ENCODE peak calls at places on chromosomes 1 and 21, in ten cellular contexts. One of them, this sample, is unnamed. For H3K9me3 and H3K27me3, the result is how much of the 10 kb centered on the place peaks cover.

GRCh38 chr1:98344726-98345125 is 316.8 kb upstream of the SNX7 start:
- DNase-seq in body of pancreas: no peak
- DNase-seq in PC-9: no peak
- DNase-seq in endodermal cell: no peak
- DNase-seq in upper lobe of right lung: no peak
- DNase-seq in CD8-positive, alpha-beta memory T cell: no peak
- DNase-seq in neural progenitor cell: no peak
- DNase-seq in psoas muscle: no peak
- DNase-seq in heart right ventricle: no peak
- DNase-seq in lower lobe of right lung: no peak
- DNase-seq in this sample: no peak

GRCh38 chr1:155971910-155972809 is 6.2 kb downstream of the ARHGEF2 start:
- DNase-seq in body of pancreas: no peak
- DNase-seq in PC-9: no peak
- DNase-seq in endodermal cell: no peak
- DNase-seq in upper lobe of right lung: no peak
- DNase-seq in CD8-positive, alpha-beta memory T cell: no peak
- DNase-seq in neural progenitor cell: no peak
- DNase-seq in psoas muscle: no peak
- DNase-seq in heart right ventricle: no peak
- DNase-seq in lower lobe of right lung: no peak
- DNase-seq in this sample: no peak

GRCh38 chr21:45064091-45064490 is 10.3 kb upstream of the ADARB1 start:
- DNase-seq in body of pancreas: no peak
- DNase-seq in PC-9: no peak
- DNase-seq in endodermal cell: peak
- DNase-seq in upper lobe of right lung: no peak
- DNase-seq in CD8-positive, alpha-beta memory T cell: no peak
- DNase-seq in neural progenitor cell: peak
- DNase-seq in psoas muscle: no peak
- DNase-seq in heart right ventricle: no peak
- DNase-seq in lower lobe of right lung: no peak
- DNase-seq in this sample: no peak

GRCh38 chr1:36080801-36081200 is 3.1 kb upstream of the TEKT2 start:
- DNase-seq in body of pancreas: no peak
- DNase-seq in PC-9: peak
- DNase-seq in endodermal cell: no peak
- DNase-seq in upper lobe of right lung: no peak
- DNase-seq in CD8-positive, alpha-beta memory T cell: no peak
- DNase-seq in neural progenitor cell: no peak
- DNase-seq in psoas muscle: no peak
- DNase-seq in heart right ventricle: no peak
- DNase-seq in lower lobe of right lung: no peak
- DNase-seq in this sample: no peak

GRCh38 chr1:222916067-222916466 is 101.2 kb downstream of the DISP1 start:
- DNase-seq in body of pancreas: no peak
- DNase-seq in PC-9: no peak
- DNase-seq in endodermal cell: no peak
- DNase-seq in upper lobe of right lung: no peak
- DNase-seq in CD8-positive, alpha-beta memory T cell: no peak
- DNase-seq in neural progenitor cell: no peak
- DNase-seq in psoas muscle: no peak
- DNase-seq in heart right ventricle: no peak
- DNase-seq in lower lobe of right lung: no peak
- DNase-seq in this sample: no peak

GRCh38 chr1:117059334-117059677 is 820 bp upstream of the TTF2 start:
- DNase-seq in body of pancreas: peak
- DNase-seq in PC-9: peak
- DNase-seq in endodermal cell: no peak
- DNase-seq in upper lobe of right lung: peak
- DNase-seq in CD8-positive, alpha-beta memory T cell: peak
- DNase-seq in neural progenitor cell: no peak
- DNase-seq in psoas muscle: peak
- DNase-seq in heart right ventricle: peak
- DNase-seq in lower lobe of right lung: peak
- DNase-seq in this sample: peak

GRCh38 chr1:6473974-6474814 is 8.2 kb upstream of the TNFRSF25 start:
- DNase-seq in body of pancreas: no peak
- DNase-seq in PC-9: no peak
- DNase-seq in endodermal cell: no peak
- DNase-seq in upper lobe of right lung: no peak
- DNase-seq in CD8-positive, alpha-beta memory T cell: no peak
- DNase-seq in neural progenitor cell: no peak
- DNase-seq in psoas muscle: no peak
- DNase-seq in heart right ventricle: no peak
- DNase-seq in lower lobe of right lung: peak
- DNase-seq in this sample: no peak

GRCh38 chr1:94327001-94327685 is 89.8 kb upstream of the ARHGAP29 start:
- DNase-seq in body of pancreas: no peak
- DNase-seq in PC-9: peak
- DNase-seq in endodermal cell: peak
- DNase-seq in upper lobe of right lung: no peak
- DNase-seq in CD8-positive, alpha-beta memory T cell: no peak
- DNase-seq in neural progenitor cell: peak
- DNase-seq in psoas muscle: peak
- DNase-seq in heart right ventricle: peak
- DNase-seq in lower lobe of right lung: peak
- DNase-seq in this sample: peak

GRCh38 chr1:11550664-11551283 is 71.8 kb downstream of the DISP3 start:
- DNase-seq in body of pancreas: peak
- DNase-seq in PC-9: peak
- DNase-seq in endodermal cell: peak
- DNase-seq in upper lobe of right lung: no peak
- DNase-seq in CD8-positive, alpha-beta memory T cell: no peak
- DNase-seq in neural progenitor cell: peak
- DNase-seq in psoas muscle: peak
- DNase-seq in heart right ventricle: peak
- DNase-seq in lower lobe of right lung: no peak
- DNase-seq in this sample: peak

GRCh38 chr1:219773110-219773509 is 155.2 kb downstream of the SLC30A10 start:
- DNase-seq in body of pancreas: no peak
- DNase-seq in PC-9: no peak
- DNase-seq in endodermal cell: no peak
- DNase-seq in upper lobe of right lung: no peak
- DNase-seq in CD8-positive, alpha-beta memory T cell: no peak
- DNase-seq in neural progenitor cell: no peak
- DNase-seq in psoas muscle: no peak
- DNase-seq in heart right ventricle: no peak
- DNase-seq in lower lobe of right lung: no peak
- DNase-seq in this sample: no peak

GRCh38 chr1:179478370-179478769 is 97.4 kb downstream of the NPHS2 start:
- DNase-seq in body of pancreas: no peak
- DNase-seq in PC-9: no peak
- DNase-seq in endodermal cell: no peak
- DNase-seq in upper lobe of right lung: no peak
- DNase-seq in CD8-positive, alpha-beta memory T cell: no peak
- DNase-seq in neural progenitor cell: no peak
- DNase-seq in psoas muscle: no peak
- DNase-seq in heart right ventricle: no peak
- DNase-seq in lower lobe of right lung: no peak
- DNase-seq in this sample: no peak

GRCh38 chr1:179474713-179475112 is 101.0 kb downstream of the NPHS2 start:
- DNase-seq in body of pancreas: no peak
- DNase-seq in PC-9: no peak
- DNase-seq in endodermal cell: no peak
- DNase-seq in upper lobe of right lung: no peak
- DNase-seq in CD8-positive, alpha-beta memory T cell: no peak
- DNase-seq in neural progenitor cell: no peak
- DNase-seq in psoas muscle: no peak
- DNase-seq in heart right ventricle: no peak
- DNase-seq in lower lobe of right lung: no peak
- DNase-seq in this sample: no peak

GRCh38 chr1:179476484-179476883 is 99.3 kb downstream of the NPHS2 start:
- DNase-seq in body of pancreas: no peak
- DNase-seq in PC-9: no peak
- DNase-seq in endodermal cell: no peak
- DNase-seq in upper lobe of right lung: no peak
- DNase-seq in CD8-positive, alpha-beta memory T cell: no peak
- DNase-seq in neural progenitor cell: no peak
- DNase-seq in psoas muscle: no peak
- DNase-seq in heart right ventricle: no peak
- DNase-seq in lower lobe of right lung: no peak
- DNase-seq in this sample: no peak
- H3K9me3 ChIP-seq in body of pancreas: under half
- H3K9me3 ChIP-seq in PC-9: under half
- H3K9me3 ChIP-seq in endodermal cell: half or more
- H3K9me3 ChIP-seq in upper lobe of right lung: under half
- H3K9me3 ChIP-seq in CD8-positive, alpha-beta memory T cell: under half
- H3K9me3 ChIP-seq in neural progenitor cell: under half
- H3K9me3 ChIP-seq in psoas muscle: under half
- H3K9me3 ChIP-seq in heart right ventricle: half or more
- H3K9me3 ChIP-seq in lower lobe of right lung: under half
- H3K9me3 ChIP-seq in this sample: under half

GRCh38 chr1:243268751-243269460 is 13.1 kb downstream of the SDCCAG8 start:
- DNase-seq in body of pancreas: no peak
- DNase-seq in PC-9: no peak
- DNase-seq in endodermal cell: peak
- DNase-seq in upper lobe of right lung: no peak
- DNase-seq in CD8-positive, alpha-beta memory T cell: no peak
- DNase-seq in neural progenitor cell: peak
- DNase-seq in psoas muscle: no peak
- DNase-seq in heart right ventricle: no peak
- DNase-seq in lower lobe of right lung: no peak
- DNase-seq in this sample: no peak

GRCh38 chr1:243267346-243268283 is 11.8 kb downstream of the SDCCAG8 start:
- DNase-seq in body of pancreas: no peak
- DNase-seq in PC-9: no peak
- DNase-seq in endodermal cell: no peak
- DNase-seq in upper lobe of right lung: peak
- DNase-seq in CD8-positive, alpha-beta memory T cell: no peak
- DNase-seq in neural progenitor cell: peak
- DNase-seq in psoas muscle: no peak
- DNase-seq in heart right ventricle: no peak
- DNase-seq in lower lobe of right lung: peak
- DNase-seq in this sample: no peak

GRCh38 chr1:243270097-243270864 is 14.4 kb downstream of the SDCCAG8 start:
- DNase-seq in body of pancreas: no peak
- DNase-seq in PC-9: no peak
- DNase-seq in endodermal cell: no peak
- DNase-seq in upper lobe of right lung: no peak
- DNase-seq in CD8-positive, alpha-beta memory T cell: no peak
- DNase-seq in neural progenitor cell: no peak
- DNase-seq in psoas muscle: no peak
- DNase-seq in heart right ventricle: no peak
- DNase-seq in lower lobe of right lung: no peak
- DNase-seq in this sample: no peak

GRCh38 chr1:243268284-243268653 is 12.4 kb downstream of the SDCCAG8 start:
- DNase-seq in body of pancreas: no peak
- DNase-seq in PC-9: no peak
- DNase-seq in endodermal cell: no peak
- DNase-seq in upper lobe of right lung: no peak
- DNase-seq in CD8-positive, alpha-beta memory T cell: no peak
- DNase-seq in neural progenitor cell: no peak
- DNase-seq in psoas muscle: no peak
- DNase-seq in heart right ventricle: no peak
- DNase-seq in lower lobe of right lung: no peak
- DNase-seq in this sample: no peak

GRCh38 chr1:243269461-243269801 is 13.6 kb downstream of the SDCCAG8 start:
- DNase-seq in body of pancreas: no peak
- DNase-seq in PC-9: no peak
- DNase-seq in endodermal cell: no peak
- DNase-seq in upper lobe of right lung: no peak
- DNase-seq in CD8-positive, alpha-beta memory T cell: no peak
- DNase-seq in neural progenitor cell: no peak
- DNase-seq in psoas muscle: no peak
- DNase-seq in heart right ventricle: no peak
- DNase-seq in lower lobe of right lung: no peak
- DNase-seq in this sample: no peak
- H3K4me3 ChIP-seq in body of pancreas: no peak
- H3K4me3 ChIP-seq in PC-9: no peak
- H3K4me3 ChIP-seq in endodermal cell: no peak
- H3K4me3 ChIP-seq in upper lobe of right lung: no peak
- H3K4me3 ChIP-seq in CD8-positive, alpha-beta memory T cell: no peak
- H3K4me3 ChIP-seq in neural progenitor cell: no peak
- H3K4me3 ChIP-seq in psoas muscle: no peak
- H3K4me3 ChIP-seq in heart right ventricle: peak
- H3K4me3 ChIP-seq in lower lobe of right lung: peak
- H3K4me3 ChIP-seq in this sample: no peak

DNA sequence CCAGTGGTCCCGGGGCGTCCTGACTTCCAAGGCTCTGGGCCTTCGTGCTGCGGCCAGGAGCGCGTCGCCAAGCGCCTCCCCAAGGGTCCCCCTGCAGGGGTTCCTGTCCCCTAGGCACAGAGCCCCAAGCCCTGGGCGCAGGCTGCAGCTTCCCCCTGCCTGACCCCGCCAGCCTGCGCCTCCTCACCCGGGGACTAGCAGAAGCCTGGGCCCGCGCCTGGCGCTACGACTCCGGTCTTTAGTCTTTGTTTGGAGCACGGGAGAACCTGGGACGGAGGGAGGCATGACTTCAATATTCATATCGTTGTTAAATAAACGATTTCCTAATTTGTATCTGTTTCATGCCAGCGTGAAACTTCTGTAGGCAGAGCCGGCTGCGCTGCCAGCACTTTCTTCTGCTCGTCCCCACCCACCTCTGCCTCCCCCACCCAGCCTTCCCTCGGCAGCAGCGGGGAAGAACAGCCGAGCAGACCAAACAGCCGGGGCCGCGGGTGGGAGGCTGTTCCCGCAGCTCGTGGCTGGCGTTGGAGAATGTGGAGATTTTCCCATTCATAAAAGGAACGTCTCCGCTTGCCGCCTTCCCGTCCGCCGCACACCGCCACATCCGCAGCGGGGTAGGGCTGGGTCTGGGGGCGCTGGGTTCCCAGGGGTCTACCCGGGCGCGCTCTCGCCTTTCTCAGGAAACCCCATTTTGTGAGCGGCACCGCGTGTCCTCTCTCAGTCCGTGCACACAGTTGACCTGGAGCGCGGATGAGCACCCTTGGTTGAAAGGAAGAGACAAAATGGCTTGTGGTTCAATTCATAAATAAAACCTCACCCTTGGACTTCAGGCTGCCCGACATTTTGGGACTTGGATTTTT is 777 bp upstream of the TRIM67 start:
- DNase-seq in body of pancreas: no peak
- DNase-seq in PC-9: no peak
- DNase-seq in endodermal cell: peak
- DNase-seq in upper lobe of right lung: no peak
- DNase-seq in CD8-positive, alpha-beta memory T cell: no peak
- DNase-seq in neural progenitor cell: peak
- DNase-seq in psoas muscle: no peak
- DNase-seq in heart right ventricle: no peak
- DNase-seq in lower lobe of right lung: no peak
- DNase-seq in this sample: no peak
- H3K27me3 ChIP-seq in body of pancreas: under half
- H3K27me3 ChIP-seq in PC-9: under half
- H3K27me3 ChIP-seq in endodermal cell: half or more
- H3K27me3 ChIP-seq in upper lobe of right lung: half or more
- H3K27me3 ChIP-seq in CD8-positive, alpha-beta memory T cell: under half
- H3K27me3 ChIP-seq in neural progenitor cell: half or more
- H3K27me3 ChIP-seq in psoas muscle: under half
- H3K27me3 ChIP-seq in heart right ventricle: half or more
- H3K27me3 ChIP-seq in lower lobe of right lung: half or more
- H3K27me3 ChIP-seq in this sample: under half

DNA sequence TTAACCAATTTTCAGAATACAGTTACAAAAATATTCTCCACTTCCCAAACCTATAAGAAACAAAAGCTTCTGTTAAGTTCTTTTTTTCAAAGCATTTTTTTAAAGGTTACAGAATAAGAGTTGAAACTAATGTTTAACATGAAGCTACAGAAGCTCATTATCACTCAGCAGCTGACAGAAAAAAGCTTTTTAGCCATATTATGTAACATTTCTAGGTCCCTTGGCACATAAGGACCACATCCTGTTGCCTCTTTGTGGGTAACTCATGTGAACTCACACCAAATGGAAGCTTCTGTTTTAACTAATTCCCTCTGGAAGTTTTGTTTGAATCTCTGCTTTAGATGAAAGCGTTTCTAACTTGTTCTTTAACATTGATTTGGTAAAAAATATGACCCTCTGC is 242.5 kb upstream of the TMPRSS15 start:
- DNase-seq in body of pancreas: no peak
- DNase-seq in PC-9: no peak
- DNase-seq in endodermal cell: no peak
- DNase-seq in upper lobe of right lung: no peak
- DNase-seq in CD8-positive, alpha-beta memory T cell: no peak
- DNase-seq in neural progenitor cell: no peak
- DNase-seq in psoas muscle: no peak
- DNase-seq in heart right ventricle: no peak
- DNase-seq in lower lobe of right lung: no peak
- DNase-seq in this sample: no peak
- H3K9me3 ChIP-seq in body of pancreas: under half
- H3K9me3 ChIP-seq in PC-9: under half
- H3K9me3 ChIP-seq in endodermal cell: under half
- H3K9me3 ChIP-seq in upper lobe of right lung: under half
- H3K9me3 ChIP-seq in CD8-positive, alpha-beta memory T cell: under half
- H3K9me3 ChIP-seq in neural progenitor cell: under half
- H3K9me3 ChIP-seq in psoas muscle: under half
- H3K9me3 ChIP-seq in heart right ventricle: under half
- H3K9me3 ChIP-seq in lower lobe of right lung: under half
- H3K9me3 ChIP-seq in this sample: under half